ENCODE peak calls at places on chromosomes 12 and 14, in four cellular contexts. One of them, this sample, is unnamed.

GRCh38 chr14:90299408-90299807 is 32.3 kb downstream of the NRDE2 start:
- DNase-seq in H9: no peak
- DNase-seq in dermis blood vessel endothelial cell: no peak
- DNase-seq in neural progenitor cell: no peak
- DNase-seq in this sample: no peak

GRCh38 chr12:3158851-3159465 is 81.8 kb downstream of the TSPAN9 start:
- DNase-seq in H9: no peak
- DNase-seq in dermis blood vessel endothelial cell: peak; percentile 27
- DNase-seq in neural progenitor cell: no peak
- DNase-seq in this sample: no peak

GRCh38 chr12:632102-632696 is 31.0 kb downstream of the NINJ2 start:
- DNase-seq in H9: peak; percentile 54
- DNase-seq in dermis blood vessel endothelial cell: peak; percentile 85
- DNase-seq in neural progenitor cell: peak; percentile 77
- DNase-seq in this sample: peak; percentile 76

GRCh38 chr14:105879867-105880561 is 353.6 kb downstream of the TMEM121 start:
- DNase-seq in H9: no peak
- DNase-seq in dermis blood vessel endothelial cell: no peak
- DNase-seq in neural progenitor cell: no peak
- DNase-seq in this sample: no peak

GRCh38 chr12:25655702-25656101 is 102.6 kb upstream of the LMNTD1 start:
- DNase-seq in H9: no peak
- DNase-seq in dermis blood vessel endothelial cell: no peak
- DNase-seq in neural progenitor cell: no peak
- DNase-seq in this sample: no peak

GRCh38 chr12:45050751-45051489 is at the start of gene DBX2:
- DNase-seq in H9: peak; percentile 61
- DNase-seq in dermis blood vessel endothelial cell: no peak
- DNase-seq in neural progenitor cell: peak; percentile 72
- DNase-seq in this sample: peak; percentile 67

GRCh38 chr12:114869091-114869834 is 185.3 kb upstream of the TBX3 start:
- DNase-seq in H9: peak; percentile 66
- DNase-seq in dermis blood vessel endothelial cell: no peak
- DNase-seq in neural progenitor cell: peak; percentile 24
- DNase-seq in this sample: peak; percentile 27

GRCh38 chr14:90428676-90429075 is 31.8 kb downstream of the CALM1 start:
- DNase-seq in H9: no peak
- DNase-seq in dermis blood vessel endothelial cell: no peak
- DNase-seq in neural progenitor cell: no peak
- DNase-seq in this sample: no peak

GRCh38 chr12:113835913-113836312 is 130.2 kb downstream of the RBM19 start:
- DNase-seq in H9: no peak
- DNase-seq in dermis blood vessel endothelial cell: no peak
- DNase-seq in neural progenitor cell: peak; percentile 55
- DNase-seq in this sample: no peak

GRCh38 chr12:122994140-122994675 is 13.7 kb downstream of the ARL6IP4 start:
- DNase-seq in H9: no peak
- DNase-seq in dermis blood vessel endothelial cell: no peak
- DNase-seq in neural progenitor cell: no peak
- DNase-seq in this sample: no peak

GRCh38 chr12:116878567-116879508 is 2.4 kb downstream of the HRK start:
- DNase-seq in H9: peak; percentile 64
- DNase-seq in dermis blood vessel endothelial cell: no peak
- DNase-seq in neural progenitor cell: peak; percentile 64
- DNase-seq in this sample: peak; percentile 62

GRCh38 chr12:74790958-74791357 is 253.3 kb downstream of the ATXN7L3B start:
- DNase-seq in H9: no peak
- DNase-seq in dermis blood vessel endothelial cell: no peak
- DNase-seq in neural progenitor cell: no peak
- DNase-seq in this sample: peak; percentile 7

GRCh38 chr12:125137776-125138344 is 72.6 kb downstream of the AACS start:
- DNase-seq in H9: no peak
- DNase-seq in dermis blood vessel endothelial cell: no peak
- DNase-seq in neural progenitor cell: no peak
- DNase-seq in this sample: no peak

GRCh38 chr12:61356485-61356884 is 903.7 kb upstream of the USP15 start:
- DNase-seq in H9: no peak
- DNase-seq in dermis blood vessel endothelial cell: no peak
- DNase-seq in neural progenitor cell: no peak
- DNase-seq in this sample: no peak

GRCh38 chr12:6494968-6495367 is 1.1 kb downstream of the NCAPD2 start:
- DNase-seq in H9: no peak
- DNase-seq in dermis blood vessel endothelial cell: no peak
- DNase-seq in neural progenitor cell: no peak
- DNase-seq in this sample: no peak

GRCh38 chr14:95520346-95520745 is 3.9 kb upstream of the SYNE3 start:
- DNase-seq in H9: no peak
- DNase-seq in dermis blood vessel endothelial cell: no peak
- DNase-seq in neural progenitor cell: no peak
- DNase-seq in this sample: no peak

GRCh38 chr12:45981075-45981837 is 9.1 kb downstream of the SCAF11 start:
- DNase-seq in H9: no peak
- DNase-seq in dermis blood vessel endothelial cell: peak; percentile 33
- DNase-seq in neural progenitor cell: no peak
- DNase-seq in this sample: no peak

GRCh38 chr14:48792376-48793024 is 793.7 kb downstream of the RPS29 start:
- DNase-seq in H9: peak; percentile 33
- DNase-seq in dermis blood vessel endothelial cell: no peak
- DNase-seq in neural progenitor cell: no peak
- DNase-seq in this sample: peak; percentile 4

GRCh38 chr14:61281186-61281676 is at the start of gene TMEM30B:
- DNase-seq in H9: peak; percentile 96
- DNase-seq in dermis blood vessel endothelial cell: no peak
- DNase-seq in neural progenitor cell: no peak
- DNase-seq in this sample: peak; percentile 96

GRCh38 chr14:74514471-74514932 is 20.9 kb downstream of the ISCA2 start:
- DNase-seq in H9: no peak
- DNase-seq in dermis blood vessel endothelial cell: no peak
- DNase-seq in neural progenitor cell: no peak
- DNase-seq in this sample: peak; percentile 37

GRCh38 chr12:8828514-8829127 is 6.2 kb downstream of the A2ML1 start:
- DNase-seq in H9: peak; percentile 63
- DNase-seq in dermis blood vessel endothelial cell: no peak
- DNase-seq in neural progenitor cell: no peak
- DNase-seq in this sample: no peak

GRCh38 chr12:55996715-55997534 is at the start of gene SUOX:
- DNase-seq in H9: peak; percentile 100
- DNase-seq in dermis blood vessel endothelial cell: peak; percentile 98
- DNase-seq in neural progenitor cell: peak; percentile 98
- DNase-seq in this sample: peak; percentile 99

GRCh38 chr14:91793704-91794103 is 61.8 kb upstream of the CATSPERB start:
- DNase-seq in H9: no peak
- DNase-seq in dermis blood vessel endothelial cell: no peak
- DNase-seq in neural progenitor cell: no peak
- DNase-seq in this sample: no peak

GRCh38 chr12:121975029-121975428 is 46.7 kb upstream of the BCL7A start:
- DNase-seq in H9: no peak
- DNase-seq in dermis blood vessel endothelial cell: no peak
- DNase-seq in neural progenitor cell: peak; percentile 30
- DNase-seq in this sample: no peak

GRCh38 chr14:76867536-76868452 is 41.6 kb downstream of the LRRC74A start:
- DNase-seq in H9: no peak
- DNase-seq in dermis blood vessel endothelial cell: no peak
- DNase-seq in neural progenitor cell: no peak
- DNase-seq in this sample: no peak

GRCh38 chr12:11719678-11720099 is 70.2 kb downstream of the ETV6 start:
- DNase-seq in H9: peak; percentile 74
- DNase-seq in dermis blood vessel endothelial cell: peak; percentile 96
- DNase-seq in neural progenitor cell: no peak
- DNase-seq in this sample: peak; percentile 57

GRCh38 chr12:66944365-66944764 is 265.5 kb upstream of the GRIP1 start:
- DNase-seq in H9: no peak
- DNase-seq in dermis blood vessel endothelial cell: no peak
- DNase-seq in neural progenitor cell: no peak
- DNase-seq in this sample: no peak

GRCh38 chr14:90562652-90563051 is 165.8 kb downstream of the CALM1 start:
- DNase-seq in H9: no peak
- DNase-seq in dermis blood vessel endothelial cell: no peak
- DNase-seq in neural progenitor cell: no peak
- DNase-seq in this sample: no peak

GRCh38 chr12:59559702-59560101 is 36.1 kb upstream of the SLC16A7 start:
- DNase-seq in H9: no peak
- DNase-seq in dermis blood vessel endothelial cell: no peak
- DNase-seq in neural progenitor cell: no peak
- DNase-seq in this sample: no peak

GRCh38 chr12:129614221-129614885 is 289.5 kb downstream of the TMEM132D start:
- DNase-seq in H9: no peak
- DNase-seq in dermis blood vessel endothelial cell: no peak
- DNase-seq in neural progenitor cell: no peak
- DNase-seq in this sample: no peak

GRCh38 chr14:28830115-28830534 is 63.5 kb downstream of the FOXG1 start:
- DNase-seq in H9: no peak
- DNase-seq in dermis blood vessel endothelial cell: peak; percentile 12
- DNase-seq in neural progenitor cell: no peak
- DNase-seq in this sample: no peak

GRCh38 chr12:124298685-124299410 is 4.0 kb downstream of the RFLNA start:
- DNase-seq in H9: no peak
- DNase-seq in dermis blood vessel endothelial cell: no peak
- DNase-seq in neural progenitor cell: no peak
- DNase-seq in this sample: no peak

GRCh38 chr14:31510222-31510621 is 22.4 kb upstream of the GPR33 start:
- DNase-seq in H9: no peak
- DNase-seq in dermis blood vessel endothelial cell: peak; percentile 43
- DNase-seq in neural progenitor cell: no peak
- DNase-seq in this sample: peak; percentile 46

GRCh38 chr14:21768116-21768874 is 94.7 kb upstream of the OR4E1 start:
- DNase-seq in H9: peak; percentile 58
- DNase-seq in dermis blood vessel endothelial cell: peak; percentile 51
- DNase-seq in neural progenitor cell: peak; percentile 80
- DNase-seq in this sample: peak; percentile 86

GRCh38 chr12:4685317-4685716 is 34.9 kb upstream of the GALNT8 start:
- DNase-seq in H9: no peak
- DNase-seq in dermis blood vessel endothelial cell: no peak
- DNase-seq in neural progenitor cell: no peak
- DNase-seq in this sample: peak; percentile 3

This sample was measured in GM23338.